ENCODE peak calls at places on chromosomes 3 and 15, in six cellular contexts. E is neuronal stem cell, S is H9, B is IMR-90, X is mesenchymal stem cell, N is H1. M is an unnamed sample.
A peak's percentile ranks its signal among the peaks of the same experiment; 100 is the strongest.

GRCh38 chr3:69033470-69033869 is 18.7 kb downstream of the TMF1 start:
- DNase-seq in X (peak; percentile 74), B (peak; percentile 73), S (no peak), N (no peak), E (no peak), M (no peak)

GRCh38 chr3:49738067-49738713 is 14.4 kb upstream of the GMPPB start:
- DNase-seq in E (no peak), N (no peak), S (no peak), X (no peak), B (no peak), M (no peak)

GRCh38 chr15:48283361-48284157 is 47.7 kb upstream of the DUT start:
- DNase-seq in S (no peak), N (no peak), X (peak; percentile 24), B (no peak), E (no peak), M (no peak)

GRCh38 chr15:85667491-85668424 is 127.0 kb downstream of the KLHL25 start:
- DNase-seq in E (no peak), X (peak; percentile 100), B (peak; percentile 99), N (no peak), S (no peak), M (peak; percentile 98)

GRCh38 chr15:98649621-98649995 is 1.3 kb downstream of the IGF1R start:
- DNase-seq in N (no peak), E (no peak), S (no peak), X (peak; percentile 67), B (no peak), M (peak; percentile 7)

GRCh38 chr15:77786956-77787355 is 154.2 kb upstream of the LINGO1 start:
- DNase-seq in S (no peak), B (no peak), N (no peak), X (no peak), E (no peak), M (no peak)

GRCh38 chr3:127809211-127809610 is 13.1 kb downstream of the MGLL start:
- DNase-seq in E (no peak), X (no peak), N (no peak), S (no peak), B (no peak), M (peak; percentile 90)

GRCh38 chr3:10655131-10655530 is 149.7 kb upstream of the ATP2B2 start:
- DNase-seq in N (no peak), S (peak; percentile 47), X (no peak), E (no peak), B (no peak), M (no peak)

GRCh38 chr15:92003515-92004067 is 150.1 kb downstream of the SLCO3A1 start:
- DNase-seq in N (no peak), E (no peak), B (no peak), S (no peak), X (no peak), M (no peak)

GRCh38 chr15:59366368-59367021 is 6.2 kb downstream of the MYO1E start:
- DNase-seq in B (no peak), N (no peak), E (no peak), S (no peak), X (no peak), M (peak; percentile 77)

GRCh38 chr15:85788796-85789495 is 5.8 kb downstream of the KLHL25 start:
- DNase-seq in E (no peak), B (no peak), N (no peak), X (no peak), S (no peak), M (peak; percentile 58)

GRCh38 chr3:185637388-185637787 is 51.3 kb downstream of the SENP2 start:
- DNase-seq in B (no peak), N (no peak), S (no peak), X (no peak), E (no peak), M (no peak)

GRCh38 chr15:57947781-57948180 is 117.7 kb downstream of the ALDH1A2 start:
- DNase-seq in X (no peak), E (no peak), B (no peak), N (no peak), S (peak; percentile 41), M (no peak)

GRCh38 chr15:31098953-31099740 is 2.4 kb downstream of the TRPM1 start:
- DNase-seq in N (no peak), S (no peak), X (no peak), E (no peak), B (no peak), M (no peak)

GRCh38 chr3:41601404-41601987 is 360.4 kb downstream of the ULK4 start:
- DNase-seq in S (no peak), B (no peak), N (no peak), X (no peak), E (no peak), M (no peak)

GRCh38 chr3:111331912-111332311 is 210.1 kb upstream of the CD96 start:
- DNase-seq in X (no peak), E (no peak), N (no peak), S (no peak), B (no peak), M (peak; percentile 13)

GRCh38 chr3:4720316-4721075 is 227.3 kb downstream of the ITPR1 start:
- DNase-seq in B (peak; percentile 71), S (peak; percentile 52), X (peak; percentile 56), E (no peak), N (peak; percentile 52), M (no peak)

GRCh38 chr15:62089616-62090015 is 22.8 kb downstream of the C2CD4A start:
- DNase-seq in S (no peak), N (no peak), E (no peak), X (no peak), B (no peak), M (no peak)

GRCh38 chr3:9142346-9142745 is 107.1 kb downstream of the SRGAP3 start:
- DNase-seq in N (no peak), E (no peak), B (no peak), S (no peak), X (no peak), M (no peak)

GRCh38 chr3:38552364-38552763 is 56.2 kb downstream of the EXOG start:
- DNase-seq in E (no peak), B (no peak), S (no peak), X (no peak), N (no peak), M (no peak)

GRCh38 chr3:23863060-23863459 is 53.7 kb downstream of the NKIRAS1 start:
- DNase-seq in S (no peak), N (no peak), B (peak; percentile 31), X (no peak), E (no peak), M (no peak)

GRCh38 chr3:133476971-133477375 is 77.1 kb downstream of the BFSP2 start:
- DNase-seq in S (no peak), B (no peak), E (no peak), N (no peak), X (no peak), M (no peak)

GRCh38 chr15:85785887-85786777 is 8.6 kb downstream of the KLHL25 start:
- DNase-seq in E (no peak), N (no peak), S (no peak), X (peak; percentile 38), B (peak; percentile 58), M (no peak)

GRCh38 chr15:23038741-23039150 is 623 bp downstream of the TUBGCP5 start:
- DNase-seq in X (peak; percentile 75), E (no peak), B (peak; percentile 53), S (no peak), N (no peak), M (peak; percentile 46)

GRCh38 chr15:29442532-29442931 is 172.9 kb upstream of the NSMCE3 start:
- DNase-seq in S (no peak), B (no peak), N (no peak), E (no peak), X (no peak), M (no peak)

GRCh38 chr3:99413504-99413903 is 224.9 kb upstream of the COL8A1 start:
- DNase-seq in N (no peak), B (peak; percentile 76), E (no peak), S (no peak), X (peak; percentile 61), M (no peak)

GRCh38 chr3:27228805-27229204 is 140.4 kb downstream of the NEK10 start:
- DNase-seq in B (no peak), N (no peak), S (peak; percentile 76), E (no peak), X (no peak), M (no peak)

GRCh38 chr3:190517696-190518095 is 3.8 kb downstream of the IL1RAP start:
- DNase-seq in E (no peak), B (peak; percentile 73), N (no peak), S (no peak), X (peak; percentile 72), M (peak; percentile 57)

GRCh38 chr3:31670136-31670535 is 137.4 kb downstream of the STT3B start:
- DNase-seq in B (no peak), X (no peak), N (no peak), E (no peak), S (no peak), M (no peak)

GRCh38 chr15:35410775-35411174 is 135.2 kb downstream of the DPH6 start:
- DNase-seq in X (no peak), N (no peak), E (no peak), B (no peak), S (no peak), M (no peak)

GRCh38 chr3:61371123-61371522 is 119.9 kb upstream of the FHIT start:
- DNase-seq in E (peak; percentile 15), B (no peak), S (no peak), N (peak; percentile 49), X (peak; percentile 7), M (no peak)

GRCh38 chr15:43187544-43188155 is 2.4 kb downstream of the CCNDBP1 start:
- DNase-seq in E (no peak), X (peak; percentile 67), S (no peak), B (peak; percentile 80), N (no peak), M (no peak)

GRCh38 chr15:83283813-83284562 is 476 bp downstream of the BNC1 start:
- DNase-seq in N (peak; percentile 55), X (peak; percentile 62), E (no peak), S (peak; percentile 33), B (no peak), M (peak; percentile 22)

GRCh38 chr3:101312545-101312944 is 7.8 kb downstream of the IMPG2 start:
- DNase-seq in E (no peak), S (no peak), X (no peak), B (no peak), N (no peak), M (no peak)

GRCh38 chr3:138491971-138492370 is 57.6 kb downstream of the ESYT3 start:
- DNase-seq in N (no peak), E (no peak), X (no peak), B (no peak), S (no peak), M (no peak)
- H2BK120ac ChIP-seq in N (no peak overlapping the region), E (no peak overlapping the region), X (no peak overlapping the region), B (no peak overlapping the region), S (no peak overlapping the region), M (no peak overlapping the region)

GRCh38 chr3:126208618-126209256 is 28.4 kb upstream of the ALDH1L1 start:
- DNase-seq in S (no peak), N (no peak), B (peak; percentile 89), X (peak; percentile 67), E (no peak), M (peak; percentile 69)
- H2AFZ ChIP-seq in S (no peak overlapping the region), N (peak overlapping the region; percentile 71), B (peak overlapping the region; percentile 64), X (no peak overlapping the region), E (no peak overlapping the region), M (no peak overlapping the region)

GRCh38 chr3:112651516-112651915 is 10.6 kb upstream of the CCDC80 start:
- DNase-seq in N (no peak), B (peak; percentile 55), E (no peak), S (no peak), X (no peak), M (peak; percentile 92)
- H2BK120ac ChIP-seq in N (no peak overlapping the region), B (peak overlapping the region; percentile 99), E (no peak overlapping the region), S (no peak overlapping the region), X (no peak overlapping the region), M (peak overlapping the region; percentile 94)

GRCh38 chr15:79432345-79433311 is 492 bp downstream of the MINAR1 start:
- DNase-seq in E (no peak), N (peak; percentile 79), X (no peak), B (no peak), S (peak; percentile 61), M (no peak)
- H2AFZ ChIP-seq in E (peak overlapping the region; percentile 93), N (no peak overlapping the region), X (peak overlapping the region; percentile 84), B (peak overlapping the region; percentile 90), S (no peak overlapping the region), M (peak overlapping the region; percentile 42)

GRCh38 chr3:192079098-192079497 is 618.1 kb downstream of the PYDC2 start:
- DNase-seq in B (no peak), E (peak; percentile 48), S (no peak), N (no peak), X (no peak), M (no peak)
- H2BK120ac ChIP-seq in B (no peak overlapping the region), E (no peak overlapping the region), S (no peak overlapping the region), N (no peak overlapping the region), X (no peak overlapping the region), M (peak overlapping the region; percentile 76)